ENCODE peak calls at places on chromosomes 4 and X, in ten cellular contexts. F is IMR-90, O is B cell, R is HCT116, G is left lung, Q is H9, E is GM12864, K is A549, N is fibroblast of villous mesenchyme, M is fibroblast of lung. J is an unnamed sample.

GRCh38 chr4:157048248-157048647 is 27.7 kb upstream of the GLRB start:
- DNase-seq in E (no peak), O (no peak), Q (no peak), F (peak), M (peak), G (no peak), N (peak), R (no peak), K (no peak), J (no peak)

GRCh38 chr4:23888421-23889319 is 1.2 kb downstream of the PPARGC1A start:
- DNase-seq in N (peak), Q (no peak), M (peak), O (no peak), F (peak), R (no peak), K (no peak), E (no peak), G (no peak), J (no peak)

GRCh38 chrX:67543818-67544217 is at the start of gene AR:
- DNase-seq in O (no peak), N (peak), K (peak), R (no peak), F (peak), E (no peak), M (peak), G (peak), Q (peak), J (no peak)

GRCh38 chr4:41512604-41513003 is 25.4 kb upstream of the LIMCH1 start:
- DNase-seq in O (no peak), F (no peak), N (no peak), K (no peak), E (no peak), M (no peak), R (no peak), Q (no peak), G (no peak), J (no peak)

GRCh38 chr4:96776922-96777510 is 937.1 kb downstream of the PDHA2 start:
- DNase-seq in Q (no peak), E (no peak), O (no peak), G (no peak), F (no peak), N (peak), M (no peak), K (no peak), R (no peak), J (no peak)

GRCh38 chr4:152480901-152481300 is 55.0 kb downstream of the FBXW7 start:
- DNase-seq in R (no peak), K (no peak), O (no peak), F (no peak), Q (no peak), N (no peak), G (no peak), M (no peak), E (no peak), J (no peak)

GRCh38 chrX:70479970-70480659 is 35.5 kb downstream of the DLG3 start:
- DNase-seq in R (no peak), N (peak), Q (peak), E (no peak), M (no peak), G (no peak), O (no peak), F (no peak), K (peak), J (no peak)

GRCh38 chr4:147924604-147925412 is 192.9 kb downstream of the ARHGAP10 start:
- DNase-seq in O (no peak), M (peak), G (no peak), R (no peak), F (peak), E (no peak), K (peak), Q (peak), N (peak), J (no peak)

GRCh38 chr4:105461221-105462041 is 12.4 kb downstream of the PPA2 start:
- DNase-seq in E (no peak), M (peak), O (no peak), K (no peak), R (no peak), Q (no peak), F (no peak), N (peak), G (no peak), J (no peak)

GRCh38 chr4:74549936-74550335 is 105.0 kb downstream of the AREG start:
- DNase-seq in M (peak), R (no peak), O (no peak), F (peak), N (no peak), G (no peak), Q (no peak), K (no peak), E (no peak), J (no peak)

GRCh38 chr4:139085141-139085540 is 69.6 kb downstream of the NOCT start:
- DNase-seq in K (peak), G (no peak), F (peak), O (no peak), E (no peak), Q (no peak), N (peak), M (peak), R (no peak), J (no peak)

GRCh38 chr4:12360391-12360790 is 931.7 kb upstream of the HS3ST1 start:
- DNase-seq in F (no peak), K (no peak), M (no peak), Q (no peak), G (no peak), R (no peak), N (no peak), E (no peak), O (no peak), J (no peak)

GRCh38 chr4:10403633-10404445 is 53.4 kb downstream of the ZNF518B start:
- DNase-seq in G (no peak), E (no peak), K (peak), Q (no peak), O (no peak), N (peak), M (peak), R (peak), F (peak), J (no peak)

GRCh38 chr4:2301221-2301642 is 39.3 kb upstream of the MXD4 start:
- DNase-seq in O (no peak), R (no peak), M (no peak), K (no peak), G (no peak), F (no peak), N (no peak), Q (no peak), E (no peak), J (no peak)

GRCh38 chrX:153875391-153876111 is 10.4 kb downstream of the L1CAM start:
- DNase-seq in O (peak), N (peak), G (peak), R (no peak), M (peak), Q (peak), F (no peak), K (no peak), E (no peak), J (peak)

GRCh38 chr4:1726146-1726934 is 5.0 kb downstream of the TACC3 start:
- DNase-seq in K (peak), M (peak), F (peak), N (peak), Q (peak), R (peak), O (peak), E (no peak), G (peak), J (peak)

GRCh38 chr4:48774760-48775398 is 5.2 kb downstream of the FRYL start:
- DNase-seq in F (no peak), G (no peak), K (no peak), N (no peak), Q (no peak), M (no peak), R (no peak), E (no peak), O (no peak), J (no peak)

GRCh38 chr4:87030606-87031441 is 96.0 kb downstream of the AFF1 start:
- DNase-seq in E (no peak), N (peak), K (no peak), M (no peak), R (no peak), O (no peak), G (no peak), Q (no peak), F (peak), J (no peak)

GRCh38 chrX:7027071-7027470 is 120.4 kb upstream of the STS start:
- DNase-seq in R (no peak), M (no peak), G (no peak), O (no peak), E (no peak), F (no peak), Q (no peak), N (no peak), K (no peak), J (no peak)

GRCh38 chr4:73222466-73223257 is 35.9 kb downstream of the ANKRD17 start:
- DNase-seq in G (peak), M (peak), Q (no peak), O (peak), E (peak), R (peak), N (peak), K (peak), F (peak), J (peak)

GRCh38 chr4:137124278-137124932 is 407.9 kb downstream of the PCDH18 start:
- DNase-seq in E (no peak), M (peak), K (peak), G (no peak), F (peak), Q (no peak), R (peak), O (no peak), N (peak), J (no peak)

GRCh38 chr4:154707877-154708276 is 35.9 kb upstream of the LRAT start:
- DNase-seq in K (no peak), O (no peak), N (no peak), M (no peak), G (no peak), E (no peak), R (peak), Q (no peak), F (no peak), J (no peak)

GRCh38 chrX:7054219-7055206 is 93.0 kb upstream of the STS start:
- DNase-seq in N (no peak), R (no peak), K (no peak), O (no peak), G (no peak), E (no peak), Q (no peak), F (no peak), M (no peak), J (no peak)

GRCh38 chr4:13322681-13323101 is 161.4 kb downstream of the RAB28 start:
- DNase-seq in F (peak), E (no peak), Q (no peak), O (no peak), K (no peak), R (no peak), N (peak), G (no peak), M (peak), J (no peak)

GRCh38 chr4:138248058-138248457 is 5.9 kb upstream of the SLC7A11 start:
- DNase-seq in E (no peak), O (no peak), R (no peak), N (no peak), M (no peak), G (no peak), K (peak), F (no peak), Q (no peak), J (no peak)

GRCh38 chr4:13088726-13089658 is 395.1 kb downstream of the RAB28 start:
- DNase-seq in E (no peak), O (no peak), K (no peak), N (no peak), F (no peak), R (no peak), Q (no peak), G (no peak), M (peak), J (no peak)

GRCh38 chr4:2805712-2806391 is 13.0 kb downstream of the SH3BP2 start:
- DNase-seq in N (no peak), Q (no peak), G (peak), F (no peak), E (no peak), M (no peak), R (no peak), K (no peak), O (no peak), J (no peak)

GRCh38 chrX:105894721-105895120 is 72.4 kb downstream of the NRK start:
- DNase-seq in E (no peak), N (peak), G (no peak), F (peak), M (peak), O (no peak), Q (no peak), R (no peak), K (no peak), J (no peak)

GRCh38 chrX:68462653-68463052 is 29.4 kb upstream of the OPHN1 start:
- DNase-seq in G (no peak), R (peak), Q (peak), K (peak), M (peak), N (peak), F (peak), E (no peak), O (no peak), J (no peak)

GRCh38 chrX:124362761-124363160 is 16.4 kb downstream of the SH2D1A start:
- DNase-seq in K (no peak), N (no peak), G (no peak), E (no peak), O (no peak), R (no peak), Q (no peak), F (no peak), M (no peak), J (no peak)

GRCh38 chrX:37786666-37787337 is 6.9 kb downstream of the CYBB start:
- DNase-seq in Q (no peak), F (no peak), E (no peak), R (no peak), G (no peak), M (no peak), O (peak), K (no peak), N (no peak), J (no peak)

GRCh38 chr4:17780461-17781071 is 855 bp downstream of the FAM184B start:
- DNase-seq in R (no peak), M (peak), K (no peak), N (no peak), E (no peak), O (no peak), G (no peak), F (peak), Q (no peak), J (no peak)

GRCh38 chr4:65825121-65825520 is 154.8 kb upstream of the EPHA5 start:
- DNase-seq in E (no peak), O (no peak), M (peak), K (peak), N (peak), Q (no peak), R (no peak), G (no peak), F (peak), J (no peak)

GRCh38 chrX:38798956-38799355 is 2.3 kb upstream of the MID1IP1 start:
- DNase-seq in F (peak), G (no peak), R (no peak), N (no peak), Q (no peak), O (no peak), K (no peak), E (no peak), M (peak), J (no peak)

GRCh38 chrX:1511150-1511549 is 25.8 kb downstream of the P2RY8 start:
- DNase-seq in N (no peak), G (no peak), Q (no peak), M (no peak), O (no peak), K (no peak), F (no peak), E (no peak), R (no peak), J (no peak)

GRCh38 chrX:1507511-1508463 is 29.2 kb downstream of the P2RY8 start:
- DNase-seq in Q (no peak), G (no peak), F (no peak), N (no peak), R (no peak), O (peak), K (no peak), M (no peak), E (no peak), J (peak)

GRCh38 chrX:1502853-1503252 is 34.1 kb downstream of the P2RY8 start:
- DNase-seq in F (no peak), K (no peak), O (no peak), M (no peak), Q (no peak), R (no peak), G (no peak), E (no peak), N (no peak), J (no peak)

GRCh38 chrX:1502241-1502640 is 34.7 kb downstream of the P2RY8 start:
- DNase-seq in G (no peak), Q (no peak), R (no peak), K (no peak), O (peak), E (no peak), N (no peak), M (no peak), F (no peak), J (no peak)

GRCh38 chrX:1506916-1507315 is 30.1 kb downstream of the P2RY8 start:
- DNase-seq in O (no peak), R (no peak), F (no peak), M (no peak), G (no peak), Q (no peak), E (no peak), N (no peak), K (no peak), J (peak)
- TF ChIP-seq CTCF in O (no peak), R (no peak), F (no peak), M (no peak), G (no peak), Q (no peak), E (no peak), N (no peak), K (no peak), J (no peak)

DNA sequence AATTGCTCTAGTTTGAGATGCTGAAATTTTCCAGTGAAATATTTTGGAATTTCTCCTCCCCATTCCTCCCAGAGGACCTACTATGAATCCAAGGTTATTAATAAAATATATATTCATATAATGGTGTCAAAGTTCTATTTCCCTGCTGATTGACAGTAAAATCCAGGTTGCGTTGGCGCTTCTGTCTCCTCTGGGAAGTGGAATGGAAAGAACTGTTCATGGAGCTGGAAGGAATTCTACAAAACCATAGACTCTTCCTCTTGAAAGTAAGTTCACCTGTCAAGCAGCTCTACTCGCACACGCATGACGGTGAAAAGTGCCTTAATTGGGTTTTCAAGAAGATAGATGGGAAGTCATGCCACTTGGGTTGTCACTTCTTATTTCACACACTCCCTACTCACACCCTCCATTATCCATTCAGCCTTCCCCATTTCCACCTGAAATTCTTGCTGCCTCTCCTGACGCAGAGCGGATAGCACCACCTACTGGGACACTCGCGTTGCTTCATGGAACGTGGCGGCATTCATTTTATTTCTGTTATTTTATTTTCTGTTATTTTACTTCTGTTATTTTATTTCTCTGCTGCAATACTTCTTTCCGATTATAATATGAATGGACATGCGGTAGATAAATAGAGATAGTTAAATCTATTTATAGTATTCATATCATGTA is 351.5 kb downstream of the NLGN4X start:
- DNase-seq in M (peak), G (no peak), N (peak), O (no peak), F (no peak), Q (peak), E (no peak), K (peak), R (no peak), J (no peak)
- TF ChIP-seq CTCF in M (no peak), G (peak), N (peak), O (no peak), F (no peak), Q (peak), E (peak), K (peak), R (peak), J (no peak)

GRCh38 chrX:129115104-129115503 is 408.2 kb downstream of the SMARCA1 start:
- DNase-seq in R (peak), N (peak), O (no peak), K (peak), G (no peak), M (peak), E (no peak), Q (peak), F (peak), J (no peak)
- TF ChIP-seq CTCF in R (peak), N (no peak), O (no peak), K (peak), G (no peak), M (no peak), E (peak), Q (peak), F (peak), J (no peak)

GRCh38 chrX:41863343-41864203 is 59.8 kb downstream of the CASK start:
- DNase-seq in R (no peak), O (no peak), E (no peak), N (no peak), M (no peak), K (no peak), G (no peak), F (no peak), Q (no peak), J (no peak)
- TF ChIP-seq CTCF in R (peak), O (no peak), E (no peak), N (peak), M (no peak), K (no peak), G (peak), F (no peak), Q (peak), J (no peak)

GRCh38 chrX:2609431-2610238 is 81.5 kb upstream of the CD99 start:
- DNase-seq in R (no peak), N (peak), E (no peak), M (peak), F (peak), G (no peak), O (no peak), K (no peak), Q (no peak), J (no peak)

GRCh38 chrX:2610246-2611170 is 80.6 kb upstream of the CD99 start:
- DNase-seq in M (peak), K (no peak), F (peak), G (no peak), O (no peak), E (no peak), N (no peak), R (no peak), Q (no peak), J (no peak)

GRCh38 chrX:2620576-2620975 is 70.5 kb upstream of the CD99 start:
- DNase-seq in F (no peak), Q (no peak), G (no peak), M (no peak), R (no peak), E (no peak), K (no peak), O (no peak), N (no peak), J (no peak)

DNA sequence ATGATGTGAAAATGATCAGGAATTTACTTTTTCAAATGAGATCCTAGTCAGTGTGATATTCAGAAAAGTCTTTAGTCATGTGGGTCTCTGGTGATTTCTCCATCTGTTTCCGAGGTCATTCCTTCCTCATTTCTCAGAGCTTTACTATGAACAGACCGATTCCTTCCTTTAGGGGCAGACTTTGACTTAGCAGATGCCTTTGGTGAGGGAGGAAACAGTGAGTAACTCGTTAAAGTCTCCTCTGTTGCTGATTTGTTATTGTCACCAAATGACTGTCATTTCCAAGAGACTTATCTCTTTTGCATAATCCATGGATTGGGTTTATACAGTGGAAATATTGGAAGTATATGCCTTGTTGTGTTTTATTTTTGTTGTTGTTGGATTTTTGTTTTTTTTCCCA is 76.2 kb upstream of the CD99 start:
- DNase-seq in K (peak), G (no peak), M (peak), Q (no peak), R (no peak), O (no peak), F (peak), N (peak), E (no peak), J (no peak)
- TF ChIP-seq CTCF in K (no peak), G (peak), M (peak), Q (peak), R (no peak), O (no peak), F (peak), N (peak), E (peak), J (no peak)

DNA sequence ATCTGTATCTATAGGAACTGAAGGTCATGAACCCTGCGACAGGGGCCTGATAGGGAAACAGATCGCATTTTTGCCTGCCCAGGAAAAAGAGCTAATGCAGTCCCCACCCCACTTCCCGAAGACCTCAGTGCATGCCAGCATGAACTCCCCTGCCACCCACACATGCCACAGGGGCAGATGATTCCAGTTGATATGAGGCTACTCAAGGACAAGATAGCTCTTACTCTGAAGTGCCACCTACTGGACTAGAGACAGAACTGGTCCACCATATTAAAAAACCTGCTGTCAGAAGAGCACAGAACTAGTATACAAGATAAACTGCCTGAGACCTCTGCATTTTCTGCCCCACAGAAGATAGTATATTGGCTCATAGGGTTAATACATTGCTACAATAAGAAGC is 68.0 kb downstream of the YIPF7 start:
- DNase-seq in O (no peak), N (no peak), K (peak), R (no peak), M (no peak), G (no peak), F (no peak), E (no peak), Q (peak), J (no peak)
- TF ChIP-seq CTCF in O (no peak), N (no peak), K (no peak), R (no peak), M (no peak), G (no peak), F (no peak), E (peak), Q (peak), J (no peak)

J was measured in natural killer cell.